ENCODE peak calls at places on chromosomes 13 and 19, in ten cellular contexts. W is A549; G is esophagus squamous epithelium; N is CD4-positive, CD25-positive, alpha-beta regulatory T cell; X is left ventricle myocardium inferior; Y is tibial artery; A is upper lobe of right lung; J is psoas muscle; R is vagina; S is heart right ventricle. L is an unnamed sample.

GRCh38 chr13:51769455-51770127 is 34.4 kb downstream of the DHRS12 start:
- DNase-seq in W (no peak), G (no peak), N (no peak), X (peak; percentile 73), Y (peak; percentile 88), A (peak; percentile 78), J (peak; percentile 84), R (peak; percentile 89), S (peak; percentile 57), L (peak; percentile 48)

GRCh38 chr13:111554539-111555267 is 234.3 kb downstream of the TEX29 start:
- DNase-seq in W (no peak), G (no peak), N (no peak), X (no peak), Y (no peak), A (no peak), J (no peak), R (no peak), S (no peak), L (no peak)

GRCh38 chr13:51689597-51689996 is 105.3 kb downstream of the WDFY2 start:
- DNase-seq in W (no peak), G (no peak), N (peak; percentile 26), X (no peak), Y (no peak), A (no peak), J (no peak), R (no peak), S (no peak), L (peak; percentile 64)

GRCh38 chr13:46743191-46743590 is 53.8 kb downstream of the ESD start:
- DNase-seq in W (no peak), G (no peak), N (no peak), X (no peak), Y (no peak), A (no peak), J (no peak), R (no peak), S (no peak), L (no peak)

GRCh38 chr19:3556978-3557460 is 367 bp downstream of the MFSD12 start:
- DNase-seq in W (no peak), G (no peak), N (peak; percentile 49), X (no peak), Y (no peak), A (peak; percentile 79), J (peak; percentile 76), R (no peak), S (no peak), L (peak; percentile 41)

GRCh38 chr19:16379521-16380313 is 55.1 kb downstream of the KLF2 start:
- DNase-seq in W (no peak), G (no peak), N (no peak), X (peak; percentile 8), Y (no peak), A (no peak), J (peak; percentile 46), R (no peak), S (no peak), L (no peak)

GRCh38 chr19:52648336-52648990 is 10.3 kb upstream of the ZNF83 start:
- DNase-seq in W (no peak), G (no peak), N (no peak), X (no peak), Y (no peak), A (no peak), J (no peak), R (no peak), S (no peak), L (no peak)

GRCh38 chr13:114129649-114130062 is 2.8 kb downstream of the RASA3 start:
- DNase-seq in W (no peak), G (no peak), N (peak; percentile 52), X (no peak), Y (no peak), A (no peak), J (no peak), R (no peak), S (no peak), L (no peak)

GRCh38 chr13:106354961-106355360 is 180.5 kb downstream of the EFNB2 start:
- DNase-seq in W (no peak), G (no peak), N (no peak), X (no peak), Y (no peak), A (no peak), J (no peak), R (no peak), S (no peak), L (no peak)

GRCh38 chr19:16066611-16067104 is 9.6 kb upstream of the TPM4 start:
- DNase-seq in W (peak; percentile 79), G (no peak), N (peak; percentile 79), X (no peak), Y (no peak), A (no peak), J (no peak), R (no peak), S (no peak), L (peak; percentile 82)

GRCh38 chr13:54637377-54637776 is 1608.8 kb downstream of the OLFM4 start:
- DNase-seq in W (no peak), G (no peak), N (no peak), X (no peak), Y (no peak), A (no peak), J (no peak), R (no peak), S (no peak), L (peak; percentile 55)

DNA sequence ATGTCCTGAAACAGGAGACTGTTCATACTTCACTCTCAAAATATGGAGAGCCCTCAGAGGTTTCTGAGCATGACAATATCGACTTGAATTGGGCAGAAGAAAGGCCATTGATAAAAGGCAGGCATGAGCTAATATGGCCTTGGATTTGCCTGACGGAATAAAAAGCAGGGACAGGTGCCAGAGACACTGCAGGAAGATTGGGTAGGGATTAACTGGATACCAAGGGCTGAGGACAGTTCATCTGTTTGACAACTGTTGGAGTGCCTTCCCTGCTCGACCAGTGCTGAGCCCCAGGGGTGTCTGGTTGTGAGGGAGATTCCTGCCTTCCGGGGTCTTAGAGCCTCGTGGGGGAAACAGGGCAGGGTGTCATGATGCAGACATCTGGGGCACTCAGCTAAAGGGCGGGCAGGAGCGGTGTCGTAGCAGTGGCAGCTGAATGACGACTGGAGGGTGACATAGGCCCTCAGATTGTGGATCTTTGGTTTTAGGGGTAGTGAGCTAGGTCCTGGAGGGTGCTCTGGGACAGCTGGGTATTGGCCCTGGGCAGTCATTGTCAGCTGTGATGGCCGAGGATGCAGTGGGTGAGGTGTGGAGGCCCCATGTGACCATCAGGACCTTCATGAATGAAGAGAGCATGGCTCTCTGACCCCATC is 12.3 kb downstream of the GATAD2A start:
- DNase-seq in W (no peak), G (no peak), N (no peak), X (no peak), Y (no peak), A (no peak), J (no peak), R (no peak), S (no peak), L (no peak)
- H3K4me1 ChIP-seq in W (no peaks in the 10 kb centered on the region), G (peaks cover 62% of the 10 kb centered on the region), N (peaks cover 49% of the 10 kb centered on the region), X (peaks cover 63% of the 10 kb centered on the region), Y (peaks cover 8% of the 10 kb centered on the region), A (peaks cover 28% of the 10 kb centered on the region), J (peaks cover 46% of the 10 kb centered on the region), R (peaks cover 64% of the 10 kb centered on the region), S (peaks cover 46% of the 10 kb centered on the region), L (peaks cover 13% of the 10 kb centered on the region)

GRCh38 chr13:40657961-40658360 is 8.5 kb downstream of the FOXO1 start:
- DNase-seq in W (no peak), G (no peak), N (no peak), X (no peak), Y (no peak), A (no peak), J (no peak), R (no peak), S (no peak), L (no peak)
- H3K4me1 ChIP-seq in W (peaks cover 10% of the 10 kb centered on the region), G (peaks cover 90% of the 10 kb centered on the region), N (peaks cover 94% of the 10 kb centered on the region), X (peaks cover 79% of the 10 kb centered on the region), Y (peaks cover 20% of the 10 kb centered on the region), A (peaks cover 30% of the 10 kb centered on the region), J (peaks cover 67% of the 10 kb centered on the region), R (peaks cover 84% of the 10 kb centered on the region), S (peaks cover 82% of the 10 kb centered on the region), L (peaks cover 14% of the 10 kb centered on the region)

GRCh38 chr13:70424928-70425327 is 316.7 kb upstream of the KLHL1 start:
- DNase-seq in W (no peak), G (no peak), N (no peak), X (no peak), Y (no peak), A (no peak), J (no peak), R (no peak), S (no peak), L (no peak)
- H3K4me1 ChIP-seq in W (no peaks in the 10 kb centered on the region), G (no peaks in the 10 kb centered on the region), N (no peaks in the 10 kb centered on the region), X (no peaks in the 10 kb centered on the region), Y (no peaks in the 10 kb centered on the region), A (no peaks in the 10 kb centered on the region), J (no peaks in the 10 kb centered on the region), R (no peaks in the 10 kb centered on the region), S (no peaks in the 10 kb centered on the region), L (no peaks in the 10 kb centered on the region)

GRCh38 chr19:1470864-1471513 is 8.0 kb downstream of the C19orf25 start:
- DNase-seq in W (no peak), G (no peak), N (peak; percentile 39), X (no peak), Y (no peak), A (no peak), J (peak; percentile 56), R (no peak), S (peak; percentile 23), L (no peak)
- H3K4me1 ChIP-seq in W (peaks cover 7% of the 10 kb centered on the region), G (peaks cover 72% of the 10 kb centered on the region), N (peaks cover 52% of the 10 kb centered on the region), X (peaks cover 77% of the 10 kb centered on the region), Y (peaks cover 63% of the 10 kb centered on the region), A (peaks cover 36% of the 10 kb centered on the region), J (peaks cover 50% of the 10 kb centered on the region), R (peaks cover 64% of the 10 kb centered on the region), S (peaks cover 66% of the 10 kb centered on the region), L (peaks cover 12% of the 10 kb centered on the region)

DNA sequence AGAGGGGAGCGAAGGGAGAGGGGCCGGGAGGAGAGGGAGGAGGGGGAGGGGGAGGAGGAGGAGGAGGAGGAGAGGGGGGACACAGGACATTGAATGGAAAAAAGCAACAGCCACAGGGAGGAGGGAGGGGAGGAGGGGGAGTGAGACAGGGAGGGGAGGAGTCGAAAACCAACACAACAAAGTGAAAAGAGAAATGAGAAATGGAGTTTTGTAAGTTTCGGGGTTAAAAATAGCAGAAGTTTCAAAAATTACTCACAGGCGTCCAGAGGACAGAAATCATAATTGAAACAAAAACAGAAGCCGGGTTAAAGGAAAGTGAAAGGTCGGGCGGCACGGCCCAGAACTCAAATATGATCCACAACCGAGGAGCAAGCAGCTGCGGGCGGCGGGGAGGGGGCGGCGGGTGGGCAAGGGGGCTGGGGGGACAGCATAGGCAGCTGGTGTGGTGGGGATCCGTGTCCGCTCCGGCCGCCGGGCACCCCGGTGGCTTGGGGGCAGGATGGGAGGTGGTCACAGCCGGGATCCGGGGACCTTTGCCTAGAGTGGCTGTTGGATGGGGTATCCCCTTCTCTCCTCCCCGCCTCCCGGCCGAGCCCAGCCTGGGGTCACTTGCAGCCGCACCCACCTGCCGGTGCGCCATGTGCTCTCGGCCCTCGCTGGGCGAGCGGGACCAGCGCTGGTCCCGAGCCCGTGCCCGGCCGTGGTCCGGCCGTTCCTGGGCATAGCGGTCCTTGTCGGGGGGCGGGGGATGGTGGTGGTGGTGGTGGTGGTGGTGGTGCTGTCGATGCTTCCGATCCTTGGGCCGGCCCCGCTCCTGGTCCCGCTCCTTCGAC is 58.1 kb downstream of the IER2 start:
- DNase-seq in W (no peak), G (no peak), N (peak; percentile 76), X (peak; percentile 39), Y (peak; percentile 41), A (peak; percentile 73), J (no peak), R (no peak), S (no peak), L (no peak)
- H3K4me1 ChIP-seq in W (no peaks in the 10 kb centered on the region), G (peaks cover 23% of the 10 kb centered on the region), N (peaks cover 12% of the 10 kb centered on the region), X (peaks cover 4% of the 10 kb centered on the region), Y (peaks cover 5% of the 10 kb centered on the region), A (no peaks in the 10 kb centered on the region), J (no peaks in the 10 kb centered on the region), R (peaks cover 5% of the 10 kb centered on the region), S (no peaks in the 10 kb centered on the region), L (no peaks in the 10 kb centered on the region)

L was measured in cardiac muscle cell.